ENCODE peak calls at places on chromosome 15, in six cellular contexts. S is testis; Z is HFF-Myc; W is brain microvascular endothelial cell; P is CD8-positive, alpha-beta T cell; H is spleen. R is an unnamed sample.

GRCh38 chr15:55784284-55784683 is 41.3 kb upstream of the PRTG start:
- DNase-seq in S (no peak), Z (no peak), W (no peak), P (no peak), H (no peak), R (no peak)

GRCh38 chr15:62549345-62549970 is 384.4 kb upstream of the C2CD4B start:
- DNase-seq in W (peak; percentile 53), P (no peak), S (peak; percentile 57), H (no peak), Z (no peak), R (no peak)

GRCh38 chr15:85800460-85801123 is 5.9 kb upstream of the KLHL25 start:
- DNase-seq in H (no peak), Z (no peak), P (no peak), S (no peak), W (peak; percentile 27), R (no peak)

GRCh38 chr15:39833515-39833981 is 50.9 kb upstream of the FSIP1 start:
- DNase-seq in P (no peak), W (no peak), Z (peak; percentile 65), H (no peak), S (no peak), R (no peak)

GRCh38 chr15:100202309-100202943 is 139.3 kb downstream of the ADAMTS17 start:
- DNase-seq in Z (no peak), H (no peak), S (no peak), P (no peak), W (no peak), R (no peak)

GRCh38 chr15:60945196-60945595 is 283.9 kb downstream of the RORA start:
- DNase-seq in Z (no peak), P (no peak), S (peak; percentile 69), H (no peak), W (no peak), R (no peak)

GRCh38 chr15:35912196-35912595 is 366.2 kb upstream of the DPH6 start:
- DNase-seq in S (no peak), P (no peak), H (no peak), Z (no peak), W (peak; percentile 20), R (no peak)

GRCh38 chr15:52183562-52184173 is 7.5 kb downstream of the GNB5 start:
- DNase-seq in S (peak; percentile 71), P (no peak), W (peak; percentile 40), Z (no peak), H (no peak), R (no peak)

GRCh38 chr15:36208868-36209582 is 370.4 kb upstream of the CDIN1 start:
- DNase-seq in W (no peak), S (no peak), H (no peak), Z (no peak), P (no peak), R (no peak)

GRCh38 chr15:62068787-62069170 is 2.0 kb downstream of the C2CD4A start:
- DNase-seq in W (no peak), S (no peak), H (no peak), Z (no peak), P (no peak), R (no peak)

GRCh38 chr15:100781061-100781960 is 98.3 kb upstream of the ALDH1A3 start:
- DNase-seq in W (no peak), H (no peak), S (peak; percentile 4), P (no peak), Z (no peak), R (no peak)

GRCh38 chr15:101528917-101529299 is 39.4 kb upstream of the PCSK6 start:
- DNase-seq in P (no peak), H (no peak), S (no peak), Z (no peak), W (no peak), R (no peak)

GRCh38 chr15:47374222-47374621 is 343.1 kb upstream of the SEMA6D start:
- DNase-seq in Z (no peak), S (no peak), P (no peak), W (peak; percentile 12), H (no peak), R (no peak)

GRCh38 chr15:26773485-26773877 is 615 bp upstream of the GABRB3 start:
- DNase-seq in S (no peak), H (no peak), W (no peak), P (no peak), Z (no peak), R (no peak)

GRCh38 chr15:100939786-100940185 is 20.6 kb downstream of the LRRK1 start:
- DNase-seq in W (no peak), P (no peak), H (no peak), Z (no peak), S (no peak), R (no peak)

GRCh38 chr15:65211157-65211982 is at the start of gene CILP:
- DNase-seq in W (peak; percentile 45), P (no peak), H (no peak), S (peak; percentile 68), Z (peak; percentile 38), R (no peak)

GRCh38 chr15:101447561-101448071 is 41.9 kb downstream of the PCSK6 start:
- DNase-seq in S (peak; percentile 51), P (no peak), H (peak; percentile 60), Z (no peak), W (no peak), R (peak; percentile 63)

GRCh38 chr15:80162059-80162554 is 9.3 kb downstream of the FAH start:
- DNase-seq in P (no peak), H (no peak), S (no peak), W (no peak), Z (no peak), R (peak; percentile 27)

GRCh38 chr15:93327364-93327763 is 238.4 kb upstream of the RGMA start:
- DNase-seq in W (no peak), H (no peak), S (no peak), P (no peak), Z (no peak), R (no peak)

GRCh38 chr15:61403884-61404283 is 174.8 kb upstream of the RORA start:
- DNase-seq in W (no peak), S (no peak), Z (no peak), P (no peak), H (no peak), R (no peak)

GRCh38 chr15:75178171-75178937 is 23.3 kb upstream of the C15orf39 start:
- DNase-seq in Z (no peak), W (no peak), H (peak; percentile 85), P (no peak), S (peak; percentile 61), R (peak; percentile 67)

GRCh38 chr15:76059320-76060097 is at the start of gene TMEM266:
- DNase-seq in P (no peak), S (peak; percentile 48), Z (no peak), W (no peak), H (peak; percentile 79), R (no peak)

GRCh38 chr15:66294932-66295235 is 1.5 kb downstream of the DIS3L start:
- DNase-seq in H (no peak), Z (no peak), S (no peak), P (no peak), W (peak; percentile 15), R (no peak)
- H3K4me3 ChIP-seq in H (no peak overlapping the region), Z (peak overlapping the region; percentile 53), S (peak overlapping the region; percentile 78), P (peak overlapping the region; percentile 72), W (no peak overlapping the region), R (peak overlapping the region; percentile 65)

DNA sequence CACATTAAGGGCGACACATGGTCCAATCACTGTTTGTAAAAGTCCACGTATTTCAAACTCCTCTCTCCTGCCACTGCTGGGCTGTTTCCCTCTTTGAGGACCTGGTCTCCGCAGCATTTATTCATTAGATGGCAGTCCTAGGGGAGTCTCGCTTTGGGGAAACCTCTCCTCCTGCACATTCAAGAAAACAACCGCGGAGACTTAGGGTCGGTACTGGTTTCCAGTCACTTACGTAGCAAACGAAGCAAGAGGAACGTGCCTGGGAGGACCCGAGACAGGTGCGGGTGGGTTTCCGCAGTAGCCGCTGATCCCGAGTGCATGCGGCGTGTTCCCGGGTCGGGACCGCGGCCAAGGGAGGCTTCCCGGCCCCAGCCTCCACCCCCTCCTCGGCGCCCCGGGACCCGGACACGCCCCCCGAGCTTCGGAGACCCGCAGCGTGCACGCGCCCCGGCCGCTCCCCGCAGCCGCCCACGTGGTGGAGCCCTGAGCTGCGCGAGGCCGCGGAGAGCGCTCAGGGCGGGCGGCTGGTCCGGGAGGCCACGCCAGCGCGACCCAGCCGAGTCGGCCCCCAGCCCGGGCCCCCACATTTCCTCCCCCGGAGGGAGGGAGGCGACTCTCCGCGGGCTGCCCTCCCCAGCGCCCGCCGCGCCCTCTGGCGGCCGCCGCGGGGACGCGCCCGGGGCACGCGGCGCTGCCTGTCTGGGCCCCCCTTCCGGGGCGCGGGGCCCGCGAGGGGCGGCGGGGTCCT is 1.1 kb upstream of the IGF1R start:
- DNase-seq in W (peak; percentile 21), S (peak; percentile 85), Z (no peak), P (peak; percentile 51), H (peak; percentile 93), R (peak; percentile 90)
- TF ChIP-seq CTCF in W (no peak), S (peak; percentile 77), Z (peak; percentile 2), P (peak; percentile 55), H (peak; percentile 74), R (peak; percentile 99)

GRCh38 chr15:40857601-40858351 is 13.9 kb downstream of the SPINT1 start:
- DNase-seq in H (peak; percentile 93), P (peak; percentile 70), Z (peak; percentile 43), W (peak; percentile 60), S (peak; percentile 75), R (no peak)
- H3K4me3 ChIP-seq in H (no peak overlapping the region), P (no peak overlapping the region), Z (no peak overlapping the region), W (no peak overlapping the region), S (no peak overlapping the region), R (no peak overlapping the region)

DNA sequence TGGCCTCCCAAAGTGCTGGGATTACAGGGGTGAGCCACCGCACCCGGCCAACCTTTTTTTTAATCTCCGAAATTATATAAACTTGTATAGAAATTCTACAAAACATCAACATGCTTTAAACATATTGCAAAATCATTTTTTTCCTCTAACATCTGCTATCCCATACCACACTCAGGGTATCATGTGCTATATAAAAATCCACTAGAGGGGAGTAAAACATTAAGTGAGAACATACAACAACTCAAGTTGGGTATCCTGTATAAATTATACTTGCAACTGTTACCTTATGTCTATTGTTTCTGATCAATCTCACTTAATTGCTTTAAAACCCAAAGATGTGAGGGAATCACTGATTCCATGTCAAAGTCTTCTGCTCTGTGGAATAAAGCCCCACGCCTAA is 71.9 kb upstream of the FBN1 start:
- DNase-seq in W (no peak), Z (no peak), H (no peak), P (no peak), S (no peak), R (no peak)
- TF ChIP-seq CTCF in W (no peak), Z (no peak), H (no peak), P (no peak), S (no peak), R (peak; percentile 57)

GRCh38 chr15:29736012-29736744 is 86.1 kb downstream of the TJP1 start:
- DNase-seq in W (peak; percentile 24), P (no peak), S (no peak), H (no peak), Z (no peak), R (no peak)
- H3K4me3 ChIP-seq in W (no peak overlapping the region), P (no peak overlapping the region), S (no peak overlapping the region), H (no peak overlapping the region), Z (no peak overlapping the region), R (no peak overlapping the region)

R was measured in RWPE2.